ENCODE peak calls at places on chromosome 20, in ten cellular contexts. L is activated CD4-positive, alpha-beta T cell treated with anti-CD3 and anti-CD28 coated beads, Interleukin-2, amount 50 U/mL, for 1 hour; N is lower leg skin; E is RWPE1; A is left ventricle myocardium inferior; S is T-helper 2 cell; Z is GM19239; F is cerebellar cortex; D is PC-3; G is GDM1. O is an unnamed sample.

GRCh38 chr20:33419140-33419974 is 18.0 kb upstream of the CDK5RAP1 start:
- DNase-seq in L (no peak), N (no peak), E (no peak), A (peak; percentile 84), S (no peak), Z (no peak), F (no peak), D (no peak), G (no peak), O (no peak)

GRCh38 chr20:16530201-16530681 is 43.0 kb downstream of the KIF16B start:
- DNase-seq in L (no peak), N (no peak), E (peak; percentile 81), A (no peak), S (no peak), Z (no peak), F (no peak), D (peak; percentile 80), G (no peak), O (no peak)

GRCh38 chr20:9996944-9997343 is 37.8 kb upstream of the ANKEF1 start:
- DNase-seq in L (no peak), N (no peak), E (no peak), A (no peak), S (no peak), Z (no peak), F (no peak), D (peak; percentile 28), G (no peak), O (no peak)

GRCh38 chr20:32168184-32168910 is 39.2 kb downstream of the PLAGL2 start:
- DNase-seq in L (no peak), N (no peak), E (no peak), A (no peak), S (no peak), Z (no peak), F (no peak), D (no peak), G (no peak), O (no peak)

GRCh38 chr20:47686545-47686944 is 98.7 kb downstream of the SULF2 start:
- DNase-seq in L (no peak), N (no peak), E (no peak), A (no peak), S (no peak), Z (no peak), F (no peak), D (no peak), G (no peak), O (no peak)

GRCh38 chr20:10863337-10864060 is 189.7 kb upstream of the JAG1 start:
- DNase-seq in L (no peak), N (no peak), E (peak; percentile 38), A (peak; percentile 27), S (no peak), Z (no peak), F (no peak), D (peak; percentile 95), G (no peak), O (peak; percentile 66)

GRCh38 chr20:20369353-20370086 is 1.6 kb downstream of the INSM1 start:
- DNase-seq in L (no peak), N (no peak), E (no peak), A (no peak), S (no peak), Z (no peak), F (peak; percentile 73), D (peak; percentile 33), G (no peak), O (no peak)

GRCh38 chr20:3446779-3447178 is 24.0 kb upstream of the ATRN start:
- DNase-seq in L (no peak), N (no peak), E (peak; percentile 41), A (no peak), S (no peak), Z (no peak), F (no peak), D (peak; percentile 53), G (no peak), O (no peak)

GRCh38 chr20:39042279-39043150 is 80.4 kb downstream of the DHX35 start:
- DNase-seq in L (no peak), N (peak; percentile 82), E (no peak), A (no peak), S (no peak), Z (no peak), F (no peak), D (no peak), G (no peak), O (peak; percentile 33)

GRCh38 chr20:25622450-25623224 is 1.2 kb downstream of the NANP start:
- DNase-seq in L (no peak), N (peak; percentile 8), E (peak; percentile 4), A (no peak), S (no peak), Z (no peak), F (no peak), D (no peak), G (peak; percentile 18), O (peak; percentile 17)

GRCh38 chr20:54217762-54218161 is 9.9 kb downstream of the PFDN4 start:
- DNase-seq in L (no peak), N (no peak), E (no peak), A (no peak), S (no peak), Z (no peak), F (no peak), D (no peak), G (no peak), O (no peak)

GRCh38 chr20:7734216-7734615 is 206.0 kb downstream of the HAO1 start:
- DNase-seq in L (no peak), N (no peak), E (no peak), A (no peak), S (no peak), Z (no peak), F (no peak), D (peak; percentile 22), G (no peak), O (no peak)

GRCh38 chr20:4626228-4626627 is 95.5 kb upstream of the PRND start:
- DNase-seq in L (no peak), N (no peak), E (no peak), A (no peak), S (no peak), Z (no peak), F (no peak), D (no peak), G (no peak), O (no peak)

GRCh38 chr20:17128206-17128605 is 98.6 kb upstream of the PCSK2 start:
- DNase-seq in L (no peak), N (no peak), E (no peak), A (no peak), S (no peak), Z (no peak), F (no peak), D (no peak), G (no peak), O (no peak)

GRCh38 chr20:58213112-58213511 is 15.3 kb downstream of the ANKRD60 start:
- DNase-seq in L (no peak), N (no peak), E (no peak), A (no peak), S (no peak), Z (no peak), F (peak; percentile 17), D (peak; percentile 34), G (no peak), O (peak; percentile 63)

GRCh38 chr20:9408422-9409300 is 105.7 kb upstream of the LAMP5 start:
- DNase-seq in L (no peak), N (no peak), E (no peak), A (no peak), S (no peak), Z (no peak), F (peak; percentile 97), D (peak; percentile 70), G (no peak), O (peak; percentile 27)

GRCh38 chr20:1280421-1281102 is 14.5 kb downstream of the SNPH start:
- DNase-seq in L (no peak), N (peak; percentile 54), E (no peak), A (no peak), S (no peak), Z (no peak), F (no peak), D (no peak), G (no peak), O (no peak)

GRCh38 chr20:53901064-53901463 is 169.3 kb downstream of the BCAS1 start:
- DNase-seq in L (no peak), N (no peak), E (peak; percentile 56), A (no peak), S (no peak), Z (no peak), F (no peak), D (no peak), G (no peak), O (no peak)

GRCh38 chr20:59816146-59816743 is 117.2 kb downstream of the SYCP2 start:
- DNase-seq in L (no peak), N (no peak), E (no peak), A (no peak), S (no peak), Z (no peak), F (no peak), D (no peak), G (no peak), O (no peak)

GRCh38 chr20:53789913-53790675 is 196.5 kb upstream of the ZNF217 start:
- DNase-seq in L (no peak), N (peak; percentile 64), E (no peak), A (no peak), S (no peak), Z (no peak), F (no peak), D (no peak), G (no peak), O (no peak)

GRCh38 chr20:32482251-32483220 is 102.6 kb downstream of the NOL4L start:
- DNase-seq in L (peak; percentile 22), N (no peak), E (no peak), A (peak; percentile 63), S (peak; percentile 30), Z (no peak), F (no peak), D (peak; percentile 34), G (peak; percentile 4), O (peak; percentile 74)

GRCh38 chr20:33570743-33571142 is 80.8 kb downstream of the CBFA2T2 start:
- DNase-seq in L (no peak), N (no peak), E (no peak), A (no peak), S (no peak), Z (no peak), F (no peak), D (no peak), G (no peak), O (no peak)

GRCh38 chr20:44552039-44552438 is 30.2 kb upstream of the SERINC3 start:
- DNase-seq in L (no peak), N (no peak), E (no peak), A (no peak), S (no peak), Z (no peak), F (no peak), D (no peak), G (no peak), O (no peak)

GRCh38 chr20:62980970-62981369 is 25.8 kb downstream of the BHLHE23 start:
- DNase-seq in L (peak; percentile 63), N (no peak), E (peak; percentile 45), A (no peak), S (peak; percentile 56), Z (no peak), F (peak; percentile 22), D (peak; percentile 9), G (peak; percentile 39), O (peak; percentile 42)

GRCh38 chr20:51529758-51530157 is 12.8 kb downstream of the NFATC2 start:
- DNase-seq in L (peak; percentile 72), N (no peak), E (no peak), A (no peak), S (peak; percentile 58), Z (no peak), F (no peak), D (no peak), G (no peak), O (no peak)

GRCh38 chr20:36821964-36822437 is 48.4 kb upstream of the DSN1 start:
- DNase-seq in L (no peak), N (no peak), E (no peak), A (no peak), S (no peak), Z (no peak), F (no peak), D (no peak), G (no peak), O (peak; percentile 52)

GRCh38 chr20:24894488-24894887 is 54.6 kb upstream of the CST7 start:
- DNase-seq in L (no peak), N (no peak), E (no peak), A (no peak), S (no peak), Z (no peak), F (no peak), D (no peak), G (no peak), O (no peak)

GRCh38 chr20:44702776-44703175 is 12.4 kb upstream of the CCN5 start:
- DNase-seq in L (no peak), N (peak; percentile 97), E (no peak), A (peak; percentile 91), S (no peak), Z (no peak), F (no peak), D (no peak), G (no peak), O (peak; percentile 92)